ENCODE peak calls at places on chromosomes 3 and 15, in ten cellular contexts. One of them, this sample, is unnamed.

GRCh38 chr15:39828374-39828931 is 45.8 kb upstream of the FSIP1 start:
- DNase-seq in HEK293T: peak
- DNase-seq in occipital lobe: no peak
- DNase-seq in DMS53: peak
- DNase-seq in neural progenitor cell: peak
- DNase-seq in nephron progenitor cell: peak
- DNase-seq in amniotic stem cell: no peak
- DNase-seq in GM23248: peak
- DNase-seq in NCI-H1105 treated with DMSO at 0.1 percent for 48 hours: peak
- DNase-seq in heart right ventricle: peak
- DNase-seq in this sample: peak

GRCh38 chr3:172002512-172003078 is 36.8 kb upstream of the FNDC3B start:
- DNase-seq in HEK293T: no peak
- DNase-seq in occipital lobe: no peak
- DNase-seq in DMS53: peak
- DNase-seq in neural progenitor cell: no peak
- DNase-seq in nephron progenitor cell: no peak
- DNase-seq in amniotic stem cell: no peak
- DNase-seq in GM23248: no peak
- DNase-seq in NCI-H1105 treated with DMSO at 0.1 percent for 48 hours: no peak
- DNase-seq in heart right ventricle: no peak
- DNase-seq in this sample: no peak

GRCh38 chr3:52440671-52441070 is 4.2 kb downstream of the SEMA3G start:
- DNase-seq in HEK293T: no peak
- DNase-seq in occipital lobe: no peak
- DNase-seq in DMS53: no peak
- DNase-seq in neural progenitor cell: no peak
- DNase-seq in nephron progenitor cell: no peak
- DNase-seq in amniotic stem cell: no peak
- DNase-seq in GM23248: peak
- DNase-seq in NCI-H1105 treated with DMSO at 0.1 percent for 48 hours: no peak
- DNase-seq in heart right ventricle: no peak
- DNase-seq in this sample: no peak

GRCh38 chr3:5165698-5166097 is 21.8 kb upstream of the EDEM1 start:
- DNase-seq in HEK293T: no peak
- DNase-seq in occipital lobe: no peak
- DNase-seq in DMS53: no peak
- DNase-seq in neural progenitor cell: no peak
- DNase-seq in nephron progenitor cell: no peak
- DNase-seq in amniotic stem cell: no peak
- DNase-seq in GM23248: no peak
- DNase-seq in NCI-H1105 treated with DMSO at 0.1 percent for 48 hours: no peak
- DNase-seq in heart right ventricle: no peak
- DNase-seq in this sample: no peak

GRCh38 chr15:65037279-65037678 is 7.8 kb upstream of the MTFMT start:
- DNase-seq in HEK293T: no peak
- DNase-seq in occipital lobe: no peak
- DNase-seq in DMS53: no peak
- DNase-seq in neural progenitor cell: no peak
- DNase-seq in nephron progenitor cell: no peak
- DNase-seq in amniotic stem cell: no peak
- DNase-seq in GM23248: no peak
- DNase-seq in NCI-H1105 treated with DMSO at 0.1 percent for 48 hours: no peak
- DNase-seq in heart right ventricle: no peak
- DNase-seq in this sample: no peak

GRCh38 chr3:117809157-117810081 is 1099.8 kb downstream of the TUSC7 start:
- DNase-seq in HEK293T: no peak
- DNase-seq in occipital lobe: no peak
- DNase-seq in DMS53: no peak
- DNase-seq in neural progenitor cell: no peak
- DNase-seq in nephron progenitor cell: no peak
- DNase-seq in amniotic stem cell: no peak
- DNase-seq in GM23248: no peak
- DNase-seq in NCI-H1105 treated with DMSO at 0.1 percent for 48 hours: no peak
- DNase-seq in heart right ventricle: no peak
- DNase-seq in this sample: no peak

GRCh38 chr3:60096403-60096802 is 1046.6 kb upstream of the CFAP20DC start:
- DNase-seq in HEK293T: no peak
- DNase-seq in occipital lobe: no peak
- DNase-seq in DMS53: no peak
- DNase-seq in neural progenitor cell: peak
- DNase-seq in nephron progenitor cell: no peak
- DNase-seq in amniotic stem cell: no peak
- DNase-seq in GM23248: no peak
- DNase-seq in NCI-H1105 treated with DMSO at 0.1 percent for 48 hours: no peak
- DNase-seq in heart right ventricle: no peak
- DNase-seq in this sample: no peak

GRCh38 chr3:76405196-76405595 is 619.8 kb upstream of the ZNF717 start:
- DNase-seq in HEK293T: no peak
- DNase-seq in occipital lobe: no peak
- DNase-seq in DMS53: no peak
- DNase-seq in neural progenitor cell: no peak
- DNase-seq in nephron progenitor cell: no peak
- DNase-seq in amniotic stem cell: peak
- DNase-seq in GM23248: peak
- DNase-seq in NCI-H1105 treated with DMSO at 0.1 percent for 48 hours: no peak
- DNase-seq in heart right ventricle: no peak
- DNase-seq in this sample: no peak